ENCODE peak calls at places on chromosomes 1 and 21, in five cellular contexts. One of them, this sample, is unnamed. For H3K4me1, the result is how much of the 10 kb centered on the place peaks cover.

GRCh38 chr1:213268221-213268620 is 217.2 kb downstream of the RPS6KC1 start:
- DNase-seq in GM23338: no peak
- DNase-seq in fibroblast of lung: no peak
- DNase-seq in hepatocyte: no peak
- DNase-seq in H1: no peak
- DNase-seq in this sample: no peak

GRCh38 chr21:46122241-46122671 is 24.3 kb downstream of the COL6A2 start:
- DNase-seq in hepatocyte: no peak
- DNase-seq in fibroblast of lung: peak
- DNase-seq in GM23338: no peak
- DNase-seq in H1: no peak
- DNase-seq in this sample: no peak

GRCh38 chr1:7482077-7482476 is 289.0 kb upstream of the VAMP3 start:
- DNase-seq in fibroblast of lung: no peak
- DNase-seq in hepatocyte: no peak
- DNase-seq in GM23338: no peak
- DNase-seq in H1: no peak
- DNase-seq in this sample: no peak

GRCh38 chr1:94757931-94758330 is 62.2 kb upstream of the SLC44A3 start:
- DNase-seq in H1: no peak
- DNase-seq in hepatocyte: no peak
- DNase-seq in fibroblast of lung: no peak
- DNase-seq in GM23338: no peak
- DNase-seq in this sample: no peak

GRCh38 chr1:154607084-154607747 is 770 bp downstream of the ADAR start:
- DNase-seq in fibroblast of lung: peak
- DNase-seq in H1: no peak
- DNase-seq in hepatocyte: peak
- DNase-seq in GM23338: no peak
- DNase-seq in this sample: peak

GRCh38 chr1:155001438-155001687 is 1.2 kb upstream of the ZBTB7B start:
- DNase-seq in fibroblast of lung: no peak
- DNase-seq in GM23338: no peak
- DNase-seq in hepatocyte: no peak
- DNase-seq in H1: no peak
- DNase-seq in this sample: peak

GRCh38 chr1:154496381-154496780 is 5.6 kb upstream of the TDRD10 start:
- DNase-seq in GM23338: no peak
- DNase-seq in H1: no peak
- DNase-seq in fibroblast of lung: no peak
- DNase-seq in hepatocyte: no peak
- DNase-seq in this sample: no peak

GRCh38 chr1:33608825-33609400 is 136.5 kb downstream of the ZSCAN20 start:
- DNase-seq in GM23338: no peak
- DNase-seq in fibroblast of lung: no peak
- DNase-seq in H1: no peak
- DNase-seq in hepatocyte: no peak
- DNase-seq in this sample: no peak

GRCh38 chr1:153493343-153493960 is 33.0 kb upstream of the S100A7 start:
- DNase-seq in fibroblast of lung: no peak
- DNase-seq in GM23338: no peak
- DNase-seq in H1: no peak
- DNase-seq in hepatocyte: no peak
- DNase-seq in this sample: no peak

GRCh38 chr1:47189844-47190562 is at the start of gene PDZK1IP1:
- DNase-seq in hepatocyte: peak
- DNase-seq in H1: no peak
- DNase-seq in fibroblast of lung: peak
- DNase-seq in GM23338: peak
- DNase-seq in this sample: peak

GRCh38 chr21:45290948-45291612 is 3.4 kb upstream of the POFUT2 start:
- DNase-seq in GM23338: no peak
- DNase-seq in H1: no peak
- DNase-seq in hepatocyte: peak
- DNase-seq in fibroblast of lung: peak
- DNase-seq in this sample: no peak

GRCh38 chr1:240152611-240153297 is 61.1 kb downstream of the FMN2 start:
- DNase-seq in H1: no peak
- DNase-seq in GM23338: no peak
- DNase-seq in hepatocyte: no peak
- DNase-seq in fibroblast of lung: no peak
- DNase-seq in this sample: no peak

GRCh38 chr1:167683226-167683625 is 38.6 kb upstream of the MPZL1 start:
- DNase-seq in fibroblast of lung: no peak
- DNase-seq in hepatocyte: no peak
- DNase-seq in GM23338: no peak
- DNase-seq in H1: no peak
- DNase-seq in this sample: no peak

GRCh38 chr1:161182214-161182613 is 4.9 kb upstream of the B4GALT3 start:
- DNase-seq in hepatocyte: no peak
- DNase-seq in fibroblast of lung: peak
- DNase-seq in GM23338: no peak
- DNase-seq in H1: no peak
- DNase-seq in this sample: no peak
- H3K4me1 ChIP-seq in hepatocyte: under half
- H3K4me1 ChIP-seq in fibroblast of lung: under half
- H3K4me1 ChIP-seq in GM23338: under half
- H3K4me1 ChIP-seq in H1: under half
- H3K4me1 ChIP-seq in this sample: under half

DNA sequence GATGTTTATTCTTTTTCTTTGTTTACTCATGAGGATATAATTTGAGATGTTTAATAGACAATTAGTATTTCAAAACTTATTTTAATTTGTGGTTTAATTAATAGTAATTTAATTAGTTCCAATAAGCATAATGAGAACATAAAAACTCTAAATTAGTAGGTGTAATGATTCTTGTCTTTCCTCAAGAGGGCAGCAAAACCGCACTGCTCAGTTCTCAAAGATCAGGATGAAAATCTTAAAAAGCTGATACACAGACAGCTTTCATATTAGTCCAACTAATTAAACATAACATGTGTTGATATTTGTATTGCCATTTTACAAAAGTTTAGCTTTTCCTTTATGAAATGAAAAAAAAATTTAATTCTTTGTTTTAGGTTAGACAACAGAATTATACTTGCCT is 106.7 kb upstream of the C21orf91 start:
- DNase-seq in hepatocyte: peak
- DNase-seq in GM23338: peak
- DNase-seq in fibroblast of lung: peak
- DNase-seq in H1: no peak
- DNase-seq in this sample: peak
- TF ChIP-seq CTCF in hepatocyte: peak
- TF ChIP-seq CTCF in GM23338: peak
- TF ChIP-seq CTCF in fibroblast of lung: peak
- TF ChIP-seq CTCF in H1: peak
- TF ChIP-seq CTCF in this sample: peak

DNA sequence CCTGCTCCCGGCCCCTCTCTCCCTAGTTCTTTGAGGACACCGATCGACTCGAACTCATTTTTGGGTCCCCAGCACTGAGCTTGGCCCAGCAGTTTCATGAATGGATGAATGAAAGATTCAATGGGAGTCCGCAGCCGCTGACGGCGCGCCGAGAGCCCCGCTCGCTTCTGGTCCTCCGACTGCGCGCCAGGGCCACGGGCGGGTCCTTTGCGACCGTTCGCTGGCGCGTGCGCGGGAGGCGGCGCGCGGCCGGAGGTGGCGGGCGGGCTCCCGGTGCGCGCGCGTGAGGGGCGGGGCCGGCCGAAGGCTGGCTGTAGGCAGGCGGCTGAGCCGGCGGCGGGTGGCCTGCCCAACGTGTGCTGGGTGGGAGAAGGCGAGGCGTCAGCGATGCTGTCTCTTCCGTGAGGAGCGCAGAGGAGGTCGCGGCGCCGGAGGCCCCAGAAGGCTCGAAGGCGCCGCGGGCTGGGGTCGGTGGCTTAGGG is at the start of gene MAST2:
- DNase-seq in GM23338: peak
- DNase-seq in H1: peak
- DNase-seq in fibroblast of lung: peak
- DNase-seq in hepatocyte: peak
- DNase-seq in this sample: peak
- TF ChIP-seq EZH2 in GM23338: no peak
- TF ChIP-seq EZH2 in H1: no peak
- TF ChIP-seq EZH2 in fibroblast of lung: no peak
- TF ChIP-seq EZH2 in hepatocyte: no peak
- TF ChIP-seq EZH2 in this sample: no peak

GRCh38 chr1:180948357-180948756 is 35.7 kb downstream of the KIAA1614 start:
- DNase-seq in GM23338: no peak
- DNase-seq in H1: no peak
- DNase-seq in hepatocyte: no peak
- DNase-seq in fibroblast of lung: peak
- DNase-seq in this sample: no peak

GRCh38 chr1:180945551-180945950 is 32.9 kb downstream of the KIAA1614 start:
- DNase-seq in fibroblast of lung: no peak
- DNase-seq in GM23338: no peak
- DNase-seq in H1: no peak
- DNase-seq in hepatocyte: no peak
- DNase-seq in this sample: no peak

GRCh38 chr1:180946056-180946455 is 33.4 kb downstream of the KIAA1614 start:
- DNase-seq in hepatocyte: no peak
- DNase-seq in H1: no peak
- DNase-seq in fibroblast of lung: no peak
- DNase-seq in GM23338: no peak
- DNase-seq in this sample: no peak

GRCh38 chr1:180947901-180948311 is 35.2 kb downstream of the KIAA1614 start:
- DNase-seq in GM23338: no peak
- DNase-seq in fibroblast of lung: no peak
- DNase-seq in hepatocyte: no peak
- DNase-seq in H1: no peak
- DNase-seq in this sample: no peak

DNA sequence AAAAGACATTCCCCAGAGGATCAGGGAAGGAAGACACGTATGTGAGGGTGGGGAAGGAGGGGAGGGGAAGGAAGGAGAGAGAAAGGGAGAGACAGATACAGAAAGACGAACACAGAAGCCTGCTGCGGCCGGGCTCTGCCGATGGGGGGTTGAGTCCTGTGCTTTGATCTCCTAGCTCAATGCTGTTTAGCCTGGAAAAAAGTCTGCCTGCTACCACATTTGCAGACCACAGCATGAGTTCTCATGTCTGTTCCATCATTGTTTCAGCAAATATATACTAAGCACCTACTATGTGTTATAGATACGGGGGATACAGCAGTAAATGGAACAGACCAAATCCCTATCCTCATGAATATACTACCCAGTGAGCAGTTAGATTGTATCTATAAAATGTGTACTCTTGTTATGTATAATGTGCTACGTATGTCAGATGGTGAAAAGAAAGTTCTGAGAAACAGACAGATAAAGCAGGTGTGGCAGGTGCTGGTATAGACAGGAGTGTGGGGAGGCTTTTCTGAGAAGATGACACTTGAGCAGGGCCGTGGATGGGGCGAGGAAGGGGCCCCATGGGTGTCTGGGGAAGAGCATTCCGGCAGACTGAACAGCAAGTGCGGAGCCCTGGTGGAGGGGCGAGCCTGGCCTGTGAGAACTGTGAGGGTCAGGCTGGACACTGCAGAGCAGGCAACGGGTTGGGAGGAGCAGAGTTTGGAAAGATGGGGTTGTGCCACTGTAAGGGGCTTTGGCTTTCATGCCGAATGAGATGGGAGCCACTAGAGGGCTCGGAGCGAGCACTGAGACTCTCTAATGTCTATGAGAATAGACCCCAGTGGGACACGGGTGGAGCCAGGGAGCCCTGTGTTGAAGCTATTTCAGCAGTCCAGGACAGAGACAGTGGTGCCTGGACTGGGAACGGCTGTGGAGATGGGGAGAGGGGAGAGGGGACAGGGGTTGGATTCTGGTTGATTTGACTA is 34.1 kb downstream of the KIAA1614 start:
- DNase-seq in hepatocyte: no peak
- DNase-seq in GM23338: peak
- DNase-seq in H1: no peak
- DNase-seq in fibroblast of lung: no peak
- DNase-seq in this sample: no peak
- H3K4me1 ChIP-seq in hepatocyte: under half
- H3K4me1 ChIP-seq in GM23338: under half
- H3K4me1 ChIP-seq in H1: under half
- H3K4me1 ChIP-seq in fibroblast of lung: under half
- H3K4me1 ChIP-seq in this sample: under half

GRCh38 chr1:220785166-220786056 is 1.3 kb upstream of the MTARC1 start:
- DNase-seq in H1: no peak
- DNase-seq in fibroblast of lung: no peak
- DNase-seq in GM23338: no peak
- DNase-seq in hepatocyte: no peak
- DNase-seq in this sample: no peak

GRCh38 chr1:220787069-220787614 is 429 bp downstream of the MTARC1 start:
- DNase-seq in hepatocyte: peak
- DNase-seq in fibroblast of lung: no peak
- DNase-seq in GM23338: peak
- DNase-seq in H1: no peak
- DNase-seq in this sample: no peak

GRCh38 chr1:220788146-220788545 is 1.4 kb downstream of the MTARC1 start:
- DNase-seq in H1: no peak
- DNase-seq in GM23338: no peak
- DNase-seq in hepatocyte: no peak
- DNase-seq in fibroblast of lung: peak
- DNase-seq in this sample: no peak

GRCh38 chr1:220786057-220786336 is 716 bp upstream of the MTARC1 start:
- DNase-seq in hepatocyte: no peak
- DNase-seq in H1: no peak
- DNase-seq in GM23338: no peak
- DNase-seq in fibroblast of lung: no peak
- DNase-seq in this sample: no peak

DNA sequence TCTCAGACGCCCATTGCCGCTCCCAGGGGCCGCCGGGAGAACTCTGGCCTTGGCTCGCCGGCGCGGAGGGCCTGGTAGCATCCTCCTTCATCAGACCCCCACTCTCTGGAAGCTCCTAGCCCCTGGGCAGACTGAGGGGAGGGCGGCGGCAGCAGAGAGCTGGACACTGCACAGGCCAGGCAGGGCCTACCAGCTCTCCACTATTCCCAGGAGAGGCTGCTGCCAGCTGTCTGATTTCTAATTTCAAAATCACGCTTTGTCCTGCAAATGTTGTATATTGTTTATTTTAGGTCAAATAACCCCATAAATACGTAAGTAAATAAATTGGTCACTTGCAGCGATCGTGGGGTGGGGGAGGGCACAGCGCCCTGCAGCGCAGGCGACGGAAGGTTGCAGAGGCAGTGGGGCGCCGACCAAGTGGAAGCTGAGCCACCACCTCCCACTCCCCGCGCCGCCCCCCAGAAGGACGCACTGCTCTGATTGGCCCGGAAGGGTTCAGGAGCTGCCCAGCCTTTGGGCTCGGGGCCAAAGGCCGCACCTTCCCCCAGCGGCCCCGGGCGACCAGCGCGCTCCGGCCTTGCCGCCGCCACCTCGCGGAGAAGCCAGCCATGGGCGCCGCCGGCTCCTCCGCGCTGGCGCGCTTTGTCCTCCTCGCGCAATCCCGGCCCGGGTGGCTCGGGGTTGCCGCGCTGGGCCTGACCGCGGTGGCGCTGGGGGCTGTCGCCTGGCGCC is at the start of gene MTARC1:
- DNase-seq in hepatocyte: peak
- DNase-seq in GM23338: peak
- DNase-seq in H1: no peak
- DNase-seq in fibroblast of lung: peak
- DNase-seq in this sample: no peak
- TF ChIP-seq CTCF in hepatocyte: peak
- TF ChIP-seq CTCF in GM23338: no peak
- TF ChIP-seq CTCF in H1: peak
- TF ChIP-seq CTCF in fibroblast of lung: no peak
- TF ChIP-seq CTCF in this sample: no peak

This sample was measured in A673.